ENCODE peak calls at places on chromosomes 12 and 14, in six cellular contexts. T is effector memory CD8-positive, alpha-beta T cell; Z is Caki2; O is aorta; M is stimulated activated CD8-positive, alpha-beta memory T cell treated with anti-CD3 and anti-CD28 coated beads, Interleukin-15, amount 100 ng/mL, for 24 hours; U is naive thymus-derived CD4-positive, alpha-beta T cell. I is an unnamed sample.

GRCh38 chr14:49280566-49280965 is 305.6 kb downstream of the RPS29 start:
- DNase-seq in T (no peak), Z (no peak), O (no peak), M (no peak), U (no peak), I (no peak)

GRCh38 chr14:58287607-58288042 is 10.7 kb upstream of the ARID4A start:
- DNase-seq in T (no peak), Z (no peak), O (no peak), M (no peak), U (no peak), I (no peak)

GRCh38 chr14:69755784-69756183 is 11.2 kb upstream of the SRSF5 start:
- DNase-seq in T (no peak), Z (no peak), O (no peak), M (no peak), U (no peak), I (no peak)

GRCh38 chr12:19946549-19946948 is 421.8 kb upstream of the PDE3A start:
- DNase-seq in T (no peak), Z (peak; percentile 79), O (no peak), M (no peak), U (no peak), I (no peak)

GRCh38 chr12:75439048-75439447 is 41.5 kb upstream of the GLIPR1 start:
- DNase-seq in T (no peak), Z (no peak), O (no peak), M (no peak), U (no peak), I (no peak)

GRCh38 chr12:124125472-124125871 is 152.5 kb downstream of the ZNF664 start:
- DNase-seq in T (no peak), Z (peak; percentile 54), O (no peak), M (no peak), U (no peak), I (no peak)

GRCh38 chr14:22852940-22853767 is 16.8 kb downstream of the MMP14 start:
- DNase-seq in T (peak; percentile 93), Z (peak; percentile 69), O (peak; percentile 92), M (peak; percentile 99), U (peak; percentile 94), I (peak; percentile 96)

GRCh38 chr14:22283000-22283399 is 306.0 kb downstream of the DAD1 start:
- DNase-seq in T (no peak), Z (no peak), O (no peak), M (no peak), U (no peak), I (no peak)

GRCh38 chr12:69475237-69475984 is 5.2 kb downstream of the FRS2 start:
- DNase-seq in T (no peak), Z (peak; percentile 50), O (no peak), M (no peak), U (no peak), I (no peak)

GRCh38 chr14:49861581-49861922 is 9.0 kb upstream of the NEMF start:
- DNase-seq in T (peak; percentile 64), Z (no peak), O (peak; percentile 74), M (peak; percentile 44), U (peak; percentile 55), I (peak; percentile 92)

GRCh38 chr12:126617312-126617711 is 1552.1 kb downstream of the AACS start:
- DNase-seq in T (no peak), Z (no peak), O (no peak), M (no peak), U (no peak), I (no peak)

I was measured in posterior vena cava.